ENCODE peak calls at places on chromosome 20, in ten cellular contexts. One of them, this sample, is unnamed.

GRCh38 chr20:45470262-45470931 is 844 bp downstream of the WFDC2 start:
- DNase-seq in upper lobe of left lung: peak
- DNase-seq in lower lobe of right lung: peak
- DNase-seq in WTC11: peak
- DNase-seq in GM13977: peak
- DNase-seq in IMR-90: no peak
- DNase-seq in adrenal gland: no peak
- DNase-seq in neural crest cell: peak
- DNase-seq in heart right ventricle: no peak
- DNase-seq in cardiac fibroblast: no peak
- DNase-seq in this sample: peak

GRCh38 chr20:51154708-51155690 is 132.1 kb upstream of the KCNG1 start:
- DNase-seq in heart right ventricle: no peak
- DNase-seq in cardiac fibroblast: no peak
- DNase-seq in IMR-90: no peak
- DNase-seq in upper lobe of left lung: no peak
- DNase-seq in adrenal gland: no peak
- DNase-seq in lower lobe of right lung: no peak
- DNase-seq in WTC11: no peak
- DNase-seq in GM13977: no peak
- DNase-seq in neural crest cell: no peak
- DNase-seq in this sample: no peak

GRCh38 chr20:46959081-46959692 is 64.5 kb downstream of the EYA2 start:
- DNase-seq in heart right ventricle: no peak
- DNase-seq in GM13977: no peak
- DNase-seq in IMR-90: peak
- DNase-seq in upper lobe of left lung: no peak
- DNase-seq in lower lobe of right lung: no peak
- DNase-seq in WTC11: no peak
- DNase-seq in adrenal gland: no peak
- DNase-seq in neural crest cell: no peak
- DNase-seq in cardiac fibroblast: peak
- DNase-seq in this sample: no peak

GRCh38 chr20:13610205-13610604 is 28.5 kb downstream of the TASP1 start:
- DNase-seq in neural crest cell: no peak
- DNase-seq in IMR-90: no peak
- DNase-seq in cardiac fibroblast: peak
- DNase-seq in lower lobe of right lung: no peak
- DNase-seq in WTC11: peak
- DNase-seq in GM13977: peak
- DNase-seq in adrenal gland: no peak
- DNase-seq in upper lobe of left lung: no peak
- DNase-seq in heart right ventricle: no peak
- DNase-seq in this sample: no peak

GRCh38 chr20:60242836-60243520 is 284.8 kb downstream of the CDH26 start:
- DNase-seq in lower lobe of right lung: no peak
- DNase-seq in neural crest cell: no peak
- DNase-seq in heart right ventricle: no peak
- DNase-seq in GM13977: no peak
- DNase-seq in adrenal gland: no peak
- DNase-seq in upper lobe of left lung: no peak
- DNase-seq in WTC11: no peak
- DNase-seq in cardiac fibroblast: peak
- DNase-seq in IMR-90: peak
- DNase-seq in this sample: no peak

GRCh38 chr20:10679269-10679668 is 5.5 kb upstream of the JAG1 start:
- DNase-seq in lower lobe of right lung: no peak
- DNase-seq in GM13977: no peak
- DNase-seq in neural crest cell: no peak
- DNase-seq in adrenal gland: no peak
- DNase-seq in cardiac fibroblast: peak
- DNase-seq in upper lobe of left lung: no peak
- DNase-seq in heart right ventricle: no peak
- DNase-seq in IMR-90: peak
- DNase-seq in WTC11: no peak
- DNase-seq in this sample: no peak

GRCh38 chr20:12201289-12201991 is 283.7 kb downstream of the BTBD3 start:
- DNase-seq in heart right ventricle: peak
- DNase-seq in IMR-90: peak
- DNase-seq in WTC11: no peak
- DNase-seq in lower lobe of right lung: no peak
- DNase-seq in neural crest cell: no peak
- DNase-seq in adrenal gland: no peak
- DNase-seq in upper lobe of left lung: no peak
- DNase-seq in cardiac fibroblast: peak
- DNase-seq in GM13977: no peak
- DNase-seq in this sample: no peak

GRCh38 chr20:7585126-7585679 is 355.1 kb downstream of the HAO1 start:
- DNase-seq in IMR-90: no peak
- DNase-seq in upper lobe of left lung: no peak
- DNase-seq in lower lobe of right lung: no peak
- DNase-seq in cardiac fibroblast: peak
- DNase-seq in neural crest cell: no peak
- DNase-seq in GM13977: no peak
- DNase-seq in adrenal gland: no peak
- DNase-seq in heart right ventricle: no peak
- DNase-seq in WTC11: no peak
- DNase-seq in this sample: no peak

DNA sequence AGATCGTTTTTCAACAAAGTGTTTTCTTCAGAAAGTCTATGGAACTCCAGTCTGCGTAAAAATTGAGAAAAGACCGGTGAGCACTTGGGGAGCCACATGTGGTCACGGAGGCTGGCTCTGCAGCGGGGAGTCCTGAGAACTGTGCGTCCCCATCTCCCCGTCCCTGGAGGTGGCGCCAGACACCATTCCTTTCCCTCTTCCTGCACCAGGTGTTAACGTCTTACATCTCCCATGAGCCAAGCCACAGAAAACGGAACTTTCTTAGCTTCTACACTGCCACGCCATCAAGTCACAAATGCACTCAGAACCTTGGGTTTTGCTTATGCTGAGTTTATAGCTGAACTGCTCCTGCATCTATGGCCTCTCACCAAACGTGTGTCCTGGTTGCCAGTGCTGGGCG is 62.6 kb downstream of the GINS1 start:
- DNase-seq in lower lobe of right lung: no peak
- DNase-seq in heart right ventricle: no peak
- DNase-seq in upper lobe of left lung: no peak
- DNase-seq in neural crest cell: no peak
- DNase-seq in adrenal gland: no peak
- DNase-seq in WTC11: peak
- DNase-seq in GM13977: peak
- DNase-seq in IMR-90: peak
- DNase-seq in cardiac fibroblast: peak
- DNase-seq in this sample: no peak
- TF ChIP-seq CTCF in lower lobe of right lung: no peak
- TF ChIP-seq CTCF in heart right ventricle: no peak
- TF ChIP-seq CTCF in upper lobe of left lung: peak
- TF ChIP-seq CTCF in neural crest cell: peak
- TF ChIP-seq CTCF in adrenal gland: peak
- TF ChIP-seq CTCF in WTC11: peak
- TF ChIP-seq CTCF in GM13977: peak
- TF ChIP-seq CTCF in IMR-90: peak
- TF ChIP-seq CTCF in cardiac fibroblast: peak
- TF ChIP-seq CTCF in this sample: peak

GRCh38 chr20:19626896-19627295 is 131.2 kb upstream of the RIN2 start:
- DNase-seq in WTC11: no peak
- DNase-seq in cardiac fibroblast: peak
- DNase-seq in heart right ventricle: no peak
- DNase-seq in upper lobe of left lung: no peak
- DNase-seq in neural crest cell: no peak
- DNase-seq in IMR-90: peak
- DNase-seq in adrenal gland: peak
- DNase-seq in lower lobe of right lung: no peak
- DNase-seq in GM13977: no peak
- DNase-seq in this sample: no peak

GRCh38 chr20:19624221-19624620 is 133.8 kb upstream of the RIN2 start:
- DNase-seq in neural crest cell: no peak
- DNase-seq in cardiac fibroblast: no peak
- DNase-seq in lower lobe of right lung: no peak
- DNase-seq in IMR-90: no peak
- DNase-seq in WTC11: no peak
- DNase-seq in upper lobe of left lung: no peak
- DNase-seq in adrenal gland: no peak
- DNase-seq in GM13977: no peak
- DNase-seq in heart right ventricle: no peak
- DNase-seq in this sample: no peak

GRCh38 chr20:19631410-19631809 is 126.6 kb upstream of the RIN2 start:
- DNase-seq in heart right ventricle: no peak
- DNase-seq in WTC11: no peak
- DNase-seq in cardiac fibroblast: no peak
- DNase-seq in neural crest cell: no peak
- DNase-seq in lower lobe of right lung: no peak
- DNase-seq in adrenal gland: no peak
- DNase-seq in IMR-90: no peak
- DNase-seq in upper lobe of left lung: no peak
- DNase-seq in GM13977: no peak
- DNase-seq in this sample: no peak

GRCh38 chr20:19625416-19625815 is 132.6 kb upstream of the RIN2 start:
- DNase-seq in GM13977: no peak
- DNase-seq in adrenal gland: no peak
- DNase-seq in neural crest cell: no peak
- DNase-seq in lower lobe of right lung: no peak
- DNase-seq in WTC11: no peak
- DNase-seq in upper lobe of left lung: no peak
- DNase-seq in heart right ventricle: no peak
- DNase-seq in IMR-90: no peak
- DNase-seq in cardiac fibroblast: no peak
- DNase-seq in this sample: no peak

DNA sequence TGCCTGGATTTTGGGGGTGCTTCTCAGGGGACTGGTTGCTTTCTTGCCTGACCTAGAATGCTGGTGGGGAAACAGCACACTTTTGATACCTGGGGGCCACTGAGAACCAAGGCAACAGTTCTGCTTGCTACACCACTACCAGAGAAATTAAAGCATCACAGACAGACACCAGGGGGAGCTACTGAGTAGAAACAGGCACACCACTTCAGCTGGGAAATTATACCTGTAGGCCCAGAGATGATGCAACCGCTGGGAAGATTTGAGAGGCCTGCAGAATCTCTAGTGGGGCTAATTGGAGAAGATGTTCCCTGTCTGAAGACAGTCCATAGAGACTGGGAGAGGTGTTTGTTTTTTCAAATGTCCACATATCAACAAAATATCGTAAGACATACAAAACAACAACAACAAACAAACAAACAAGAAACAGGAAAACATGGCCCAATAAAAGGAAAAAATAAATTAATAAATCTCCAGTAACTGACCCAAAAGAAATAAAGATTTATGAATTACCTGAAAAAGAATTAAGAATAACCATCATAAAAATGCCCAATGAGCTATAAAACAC is 129.4 kb upstream of the RIN2 start:
- DNase-seq in cardiac fibroblast: peak
- DNase-seq in GM13977: peak
- DNase-seq in heart right ventricle: peak
- DNase-seq in IMR-90: peak
- DNase-seq in neural crest cell: peak
- DNase-seq in WTC11: peak
- DNase-seq in upper lobe of left lung: no peak
- DNase-seq in adrenal gland: peak
- DNase-seq in lower lobe of right lung: no peak
- DNase-seq in this sample: peak
- TF ChIP-seq CTCF in cardiac fibroblast: peak
- TF ChIP-seq CTCF in GM13977: peak
- TF ChIP-seq CTCF in heart right ventricle: peak
- TF ChIP-seq CTCF in IMR-90: peak
- TF ChIP-seq CTCF in neural crest cell: peak
- TF ChIP-seq CTCF in WTC11: peak
- TF ChIP-seq CTCF in upper lobe of left lung: peak
- TF ChIP-seq CTCF in adrenal gland: peak
- TF ChIP-seq CTCF in lower lobe of right lung: peak
- TF ChIP-seq CTCF in this sample: peak

GRCh38 chr20:57465486-57465885 is 59.5 kb downstream of the CTCFL start:
- DNase-seq in WTC11: no peak
- DNase-seq in neural crest cell: no peak
- DNase-seq in heart right ventricle: no peak
- DNase-seq in GM13977: no peak
- DNase-seq in cardiac fibroblast: no peak
- DNase-seq in lower lobe of right lung: peak
- DNase-seq in adrenal gland: no peak
- DNase-seq in IMR-90: no peak
- DNase-seq in upper lobe of left lung: no peak
- DNase-seq in this sample: no peak

GRCh38 chr20:57467742-57468141 is 57.2 kb downstream of the CTCFL start:
- DNase-seq in cardiac fibroblast: no peak
- DNase-seq in lower lobe of right lung: peak
- DNase-seq in upper lobe of left lung: no peak
- DNase-seq in neural crest cell: no peak
- DNase-seq in adrenal gland: no peak
- DNase-seq in heart right ventricle: no peak
- DNase-seq in WTC11: no peak
- DNase-seq in GM13977: no peak
- DNase-seq in IMR-90: no peak
- DNase-seq in this sample: no peak

GRCh38 chr20:57468523-57469417 is 56.2 kb downstream of the CTCFL start:
- DNase-seq in cardiac fibroblast: no peak
- DNase-seq in upper lobe of left lung: no peak
- DNase-seq in heart right ventricle: no peak
- DNase-seq in IMR-90: no peak
- DNase-seq in lower lobe of right lung: no peak
- DNase-seq in WTC11: no peak
- DNase-seq in neural crest cell: no peak
- DNase-seq in GM13977: no peak
- DNase-seq in adrenal gland: no peak
- DNase-seq in this sample: no peak

GRCh38 chr20:57464642-57465211 is 60.2 kb downstream of the CTCFL start:
- DNase-seq in WTC11: no peak
- DNase-seq in upper lobe of left lung: no peak
- DNase-seq in IMR-90: no peak
- DNase-seq in cardiac fibroblast: peak
- DNase-seq in lower lobe of right lung: peak
- DNase-seq in adrenal gland: peak
- DNase-seq in GM13977: no peak
- DNase-seq in neural crest cell: no peak
- DNase-seq in heart right ventricle: no peak
- DNase-seq in this sample: no peak

DNA sequence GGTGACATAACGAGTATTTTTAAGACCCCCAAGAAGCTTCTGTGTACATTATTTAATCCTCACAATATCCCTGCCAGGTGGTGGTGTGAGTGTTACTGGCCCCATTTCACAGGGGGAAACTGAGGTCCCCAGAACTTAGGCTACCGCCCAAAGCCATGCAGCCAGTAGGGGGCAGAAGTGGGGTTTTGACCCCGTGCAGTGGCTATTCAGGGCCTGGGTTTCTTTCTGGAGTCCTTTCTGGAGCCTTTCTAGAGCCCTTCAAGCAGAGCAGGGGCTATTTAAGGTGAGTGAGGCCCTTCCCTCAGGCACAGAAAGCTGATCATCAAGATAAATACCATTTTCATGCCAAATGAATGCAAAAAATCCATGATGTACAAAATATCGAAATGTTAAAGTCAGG is 59.0 kb downstream of the CTCFL start:
- DNase-seq in heart right ventricle: no peak
- DNase-seq in cardiac fibroblast: no peak
- DNase-seq in lower lobe of right lung: peak
- DNase-seq in upper lobe of left lung: no peak
- DNase-seq in neural crest cell: no peak
- DNase-seq in IMR-90: no peak
- DNase-seq in WTC11: no peak
- DNase-seq in GM13977: no peak
- DNase-seq in adrenal gland: no peak
- DNase-seq in this sample: no peak
- TF ChIP-seq CTCF in heart right ventricle: no peak
- TF ChIP-seq CTCF in cardiac fibroblast: peak
- TF ChIP-seq CTCF in lower lobe of right lung: peak
- TF ChIP-seq CTCF in upper lobe of left lung: no peak
- TF ChIP-seq CTCF in neural crest cell: peak
- TF ChIP-seq CTCF in IMR-90: no peak
- TF ChIP-seq CTCF in WTC11: peak
- TF ChIP-seq CTCF in GM13977: peak
- TF ChIP-seq CTCF in adrenal gland: no peak
- TF ChIP-seq CTCF in this sample: no peak

GRCh38 chr20:57242414-57242813 is 24.0 kb downstream of the BMP7 start:
- DNase-seq in WTC11: no peak
- DNase-seq in cardiac fibroblast: no peak
- DNase-seq in lower lobe of right lung: no peak
- DNase-seq in upper lobe of left lung: no peak
- DNase-seq in IMR-90: no peak
- DNase-seq in adrenal gland: no peak
- DNase-seq in heart right ventricle: no peak
- DNase-seq in GM13977: no peak
- DNase-seq in neural crest cell: no peak
- DNase-seq in this sample: no peak

GRCh38 chr20:57246008-57246407 is 20.4 kb downstream of the BMP7 start:
- DNase-seq in heart right ventricle: no peak
- DNase-seq in neural crest cell: no peak
- DNase-seq in WTC11: no peak
- DNase-seq in adrenal gland: no peak
- DNase-seq in GM13977: no peak
- DNase-seq in upper lobe of left lung: no peak
- DNase-seq in lower lobe of right lung: no peak
- DNase-seq in IMR-90: no peak
- DNase-seq in cardiac fibroblast: no peak
- DNase-seq in this sample: no peak

GRCh38 chr20:57244221-57244585 is 22.2 kb downstream of the BMP7 start:
- DNase-seq in WTC11: no peak
- DNase-seq in GM13977: no peak
- DNase-seq in IMR-90: no peak
- DNase-seq in upper lobe of left lung: no peak
- DNase-seq in lower lobe of right lung: no peak
- DNase-seq in neural crest cell: no peak
- DNase-seq in adrenal gland: no peak
- DNase-seq in heart right ventricle: no peak
- DNase-seq in cardiac fibroblast: no peak
- DNase-seq in this sample: no peak

GRCh38 chr20:57243480-57244220 is 22.8 kb downstream of the BMP7 start:
- DNase-seq in WTC11: no peak
- DNase-seq in cardiac fibroblast: no peak
- DNase-seq in heart right ventricle: no peak
- DNase-seq in adrenal gland: no peak
- DNase-seq in IMR-90: no peak
- DNase-seq in lower lobe of right lung: no peak
- DNase-seq in upper lobe of left lung: peak
- DNase-seq in GM13977: no peak
- DNase-seq in neural crest cell: no peak
- DNase-seq in this sample: no peak

GRCh38 chr20:57244627-57245214 is 21.7 kb downstream of the BMP7 start:
- DNase-seq in heart right ventricle: no peak
- DNase-seq in upper lobe of left lung: no peak
- DNase-seq in GM13977: no peak
- DNase-seq in adrenal gland: no peak
- DNase-seq in neural crest cell: no peak
- DNase-seq in cardiac fibroblast: no peak
- DNase-seq in WTC11: peak
- DNase-seq in IMR-90: no peak
- DNase-seq in lower lobe of right lung: no peak
- DNase-seq in this sample: no peak
- TF ChIP-seq CTCF in heart right ventricle: no peak
- TF ChIP-seq CTCF in upper lobe of left lung: no peak
- TF ChIP-seq CTCF in GM13977: no peak
- TF ChIP-seq CTCF in adrenal gland: no peak
- TF ChIP-seq CTCF in neural crest cell: no peak
- TF ChIP-seq CTCF in cardiac fibroblast: no peak
- TF ChIP-seq CTCF in WTC11: no peak
- TF ChIP-seq CTCF in IMR-90: no peak
- TF ChIP-seq CTCF in lower lobe of right lung: no peak
- TF ChIP-seq CTCF in this sample: no peak

This sample was measured in progenitor cell of endocrine pancreas.